ENCODE peak calls at places on chromosomes 7 and 10, in eight cellular contexts. One of them, this sample, is unnamed.

GRCh38 chr7:107162466-107162865 is 6.3 kb upstream of the HBP1 start:
- DNase-seq in stimulated activated CD4-positive, alpha-beta T cell treated with anti-CD3 and anti-CD28 coated beads, Interleukin-1b, Interleukin-23, amount 100 ng/mL, for 1 hour: no peak
- DNase-seq in tibial nerve: no peak
- DNase-seq in activated T-cell treated with anti-CD3 and anti-CD28 coated beads for 48 hours: no peak
- DNase-seq in upper lobe of left lung: no peak
- DNase-seq in epithelial cell of proximal tubule: no peak
- DNase-seq in heart right ventricle: no peak
- DNase-seq in bronchial epithelial cell: no peak
- DNase-seq in this sample: no peak

GRCh38 chr7:155327590-155328320 is 30.1 kb downstream of the INSIG1 start:
- DNase-seq in stimulated activated CD4-positive, alpha-beta T cell treated with anti-CD3 and anti-CD28 coated beads, Interleukin-1b, Interleukin-23, amount 100 ng/mL, for 1 hour: no peak
- DNase-seq in tibial nerve: no peak
- DNase-seq in activated T-cell treated with anti-CD3 and anti-CD28 coated beads for 48 hours: no peak
- DNase-seq in upper lobe of left lung: peak
- DNase-seq in epithelial cell of proximal tubule: no peak
- DNase-seq in heart right ventricle: no peak
- DNase-seq in bronchial epithelial cell: no peak
- DNase-seq in this sample: no peak

GRCh38 chr10:12709516-12709915 is 292.0 kb downstream of the CCDC3 start:
- DNase-seq in stimulated activated CD4-positive, alpha-beta T cell treated with anti-CD3 and anti-CD28 coated beads, Interleukin-1b, Interleukin-23, amount 100 ng/mL, for 1 hour: no peak
- DNase-seq in tibial nerve: no peak
- DNase-seq in activated T-cell treated with anti-CD3 and anti-CD28 coated beads for 48 hours: no peak
- DNase-seq in upper lobe of left lung: no peak
- DNase-seq in epithelial cell of proximal tubule: no peak
- DNase-seq in heart right ventricle: no peak
- DNase-seq in bronchial epithelial cell: peak
- DNase-seq in this sample: no peak

GRCh38 chr7:75711076-75711475 is 27.7 kb downstream of the HIP1 start:
- DNase-seq in stimulated activated CD4-positive, alpha-beta T cell treated with anti-CD3 and anti-CD28 coated beads, Interleukin-1b, Interleukin-23, amount 100 ng/mL, for 1 hour: no peak
- DNase-seq in tibial nerve: no peak
- DNase-seq in activated T-cell treated with anti-CD3 and anti-CD28 coated beads for 48 hours: no peak
- DNase-seq in upper lobe of left lung: no peak
- DNase-seq in epithelial cell of proximal tubule: no peak
- DNase-seq in heart right ventricle: no peak
- DNase-seq in bronchial epithelial cell: no peak
- DNase-seq in this sample: no peak

GRCh38 chr7:81079736-81080135 is 160.9 kb upstream of the SEMA3C start:
- DNase-seq in stimulated activated CD4-positive, alpha-beta T cell treated with anti-CD3 and anti-CD28 coated beads, Interleukin-1b, Interleukin-23, amount 100 ng/mL, for 1 hour: no peak
- DNase-seq in tibial nerve: no peak
- DNase-seq in activated T-cell treated with anti-CD3 and anti-CD28 coated beads for 48 hours: no peak
- DNase-seq in upper lobe of left lung: no peak
- DNase-seq in epithelial cell of proximal tubule: no peak
- DNase-seq in heart right ventricle: no peak
- DNase-seq in bronchial epithelial cell: peak
- DNase-seq in this sample: no peak

GRCh38 chr10:119022846-119023552 is 6.5 kb upstream of the NANOS1 start:
- DNase-seq in stimulated activated CD4-positive, alpha-beta T cell treated with anti-CD3 and anti-CD28 coated beads, Interleukin-1b, Interleukin-23, amount 100 ng/mL, for 1 hour: no peak
- DNase-seq in tibial nerve: no peak
- DNase-seq in activated T-cell treated with anti-CD3 and anti-CD28 coated beads for 48 hours: no peak
- DNase-seq in upper lobe of left lung: no peak
- DNase-seq in epithelial cell of proximal tubule: no peak
- DNase-seq in heart right ventricle: no peak
- DNase-seq in bronchial epithelial cell: peak
- DNase-seq in this sample: no peak

GRCh38 chr10:111078505-111079185 is 1.8 kb downstream of the ADRA2A start:
- DNase-seq in stimulated activated CD4-positive, alpha-beta T cell treated with anti-CD3 and anti-CD28 coated beads, Interleukin-1b, Interleukin-23, amount 100 ng/mL, for 1 hour: no peak
- DNase-seq in tibial nerve: no peak
- DNase-seq in activated T-cell treated with anti-CD3 and anti-CD28 coated beads for 48 hours: no peak
- DNase-seq in upper lobe of left lung: peak
- DNase-seq in epithelial cell of proximal tubule: no peak
- DNase-seq in heart right ventricle: no peak
- DNase-seq in bronchial epithelial cell: no peak
- DNase-seq in this sample: no peak

GRCh38 chr10:119670717-119671116 is 19.5 kb downstream of the BAG3 start:
- DNase-seq in stimulated activated CD4-positive, alpha-beta T cell treated with anti-CD3 and anti-CD28 coated beads, Interleukin-1b, Interleukin-23, amount 100 ng/mL, for 1 hour: no peak
- DNase-seq in tibial nerve: no peak
- DNase-seq in activated T-cell treated with anti-CD3 and anti-CD28 coated beads for 48 hours: no peak
- DNase-seq in upper lobe of left lung: no peak
- DNase-seq in epithelial cell of proximal tubule: no peak
- DNase-seq in heart right ventricle: no peak
- DNase-seq in bronchial epithelial cell: peak
- DNase-seq in this sample: no peak

This sample was measured in thoracic aorta.